ENCODE peak calls at places on chromosomes 16 and 17, in five cellular contexts. C is HepG2, V is K562, P is HCT116, I is GM12878. H is an unnamed sample.

GRCh38 chr17:27579304-27579703 is 51.7 kb upstream of the LGALS9 start:
- DNase-seq in C (no peak), I (no peak), V (no peak), P (no peak), H (no peak)

GRCh38 chr16:19105891-19106624 is 7.7 kb upstream of the ITPRIPL2 start:
- DNase-seq in V (no peak), C (no peak), P (no peak), I (no peak), H (no peak)

GRCh38 chr17:8151641-8152111 is 528 bp downstream of the PER1 start:
- DNase-seq in I (no peak), C (no peak), V (no peak), P (no peak), H (no peak)

GRCh38 chr16:3769013-3769412 is 51.7 kb upstream of the TRAP1 start:
- DNase-seq in V (no peak), C (no peak), I (no peak), P (no peak), H (no peak)

GRCh38 chr16:83400234-83400633 is 407.5 kb upstream of the HSBP1 start:
- DNase-seq in V (no peak), P (no peak), C (no peak), I (no peak), H (peak; percentile 5)

GRCh38 chr17:41975099-41976083 is 8.8 kb downstream of the CNP start:
- DNase-seq in C (no peak), P (no peak), V (no peak), I (no peak), H (no peak)

GRCh38 chr16:12906271-12906670 is 4.9 kb downstream of the SHISA9 start:
- DNase-seq in I (no peak), P (no peak), C (no peak), V (no peak), H (no peak)

GRCh38 chr17:71330099-71330375 is 790.8 kb upstream of the SOX9 start:
- DNase-seq in P (no peak), I (no peak), C (no peak), V (no peak), H (no peak)

GRCh38 chr17:2357237-2357636 is 19.9 kb downstream of the SGSM2 start:
- DNase-seq in C (no peak), P (no peak), I (no peak), V (no peak), H (no peak)

GRCh38 chr17:58560511-58560910 is 46.1 kb upstream of the MTMR4 start:
- DNase-seq in V (no peak), I (no peak), P (no peak), C (no peak), H (no peak)

GRCh38 chr16:81547194-81547918 is 102.7 kb downstream of the CMIP start:
- DNase-seq in P (no peak), I (no peak), C (no peak), V (no peak), H (no peak)

GRCh38 chr17:39144414-39144813 is 7.0 kb downstream of the PLXDC1 start:
- DNase-seq in C (no peak), P (no peak), V (no peak), I (no peak), H (no peak)

GRCh38 chr17:32610027-32610650 is 123.3 kb downstream of the CDK5R1 start:
- DNase-seq in V (no peak), P (no peak), C (no peak), I (no peak), H (no peak)

GRCh38 chr16:72901012-72901411 is 146.9 kb downstream of the ZFHX3 start:
- DNase-seq in V (no peak), I (no peak), P (no peak), C (no peak), H (no peak)

GRCh38 chr17:19270347-19270950 is 33.3 kb downstream of the EPN2 start:
- DNase-seq in V (no peak), I (no peak), C (no peak), P (no peak), H (no peak)

GRCh38 chr17:67289174-67289876 is 44.3 kb upstream of the HELZ start:
- DNase-seq in P (no peak), I (no peak), C (no peak), V (no peak), H (no peak)

GRCh38 chr16:64133396-64133795 is 988.5 kb downstream of the CDH11 start:
- DNase-seq in V (no peak), I (no peak), P (no peak), C (no peak), H (no peak)

GRCh38 chr17:61454095-61454931 is 2.1 kb downstream of the TBX4 start:
- DNase-seq in I (no peak), P (no peak), C (no peak), V (no peak), H (no peak)

GRCh38 chr17:30340957-30341356 is 7.1 kb upstream of the TMIGD1 start:
- DNase-seq in P (no peak), C (no peak), I (no peak), V (no peak), H (no peak)

GRCh38 chr17:69967910-69968411 is 107.1 kb upstream of the KCNJ16 start:
- DNase-seq in I (no peak), C (no peak), P (no peak), V (no peak), H (no peak)

GRCh38 chr17:40310882-40311391 is 2.0 kb downstream of the RARA start:
- DNase-seq in V (no peak), I (no peak), C (no peak), P (no peak), H (no peak)

GRCh38 chr17:76151896-76152454 is 10.9 kb upstream of the FOXJ1 start:
- DNase-seq in P (no peak), V (no peak), I (no peak), C (no peak), H (no peak)

GRCh38 chr17:17349724-17350106 is 46.5 kb downstream of the NT5M start:
- DNase-seq in I (no peak), P (no peak), V (no peak), C (no peak), H (no peak)

GRCh38 chr16:85080923-85081498 is 31.3 kb downstream of the CIBAR2 start:
- DNase-seq in P (no peak), V (no peak), I (no peak), C (no peak), H (no peak)

GRCh38 chr16:24876231-24876630 is 30.5 kb downstream of the SLC5A11 start:
- DNase-seq in V (no peak), P (no peak), I (no peak), C (no peak), H (no peak)

GRCh38 chr17:34703533-34703932 is 124.2 kb downstream of the TMEM132E start:
- DNase-seq in V (peak; percentile 60), I (no peak), C (peak; percentile 10), P (no peak), H (no peak)

GRCh38 chr17:37283414-37283961 is 92.3 kb upstream of the C17orf78 start:
- DNase-seq in V (no peak), P (no peak), C (no peak), I (no peak), H (no peak)

GRCh38 chr17:79618383-79619067 is 7.7 kb upstream of the RBFOX3 start:
- DNase-seq in V (no peak), I (no peak), P (no peak), C (no peak), H (no peak)

GRCh38 chr17:60730273-60730672 is 52.6 kb downstream of the BCAS3 start:
- DNase-seq in V (no peak), P (no peak), I (no peak), C (no peak), H (no peak)

GRCh38 chr17:74157366-74157765 is 46.1 kb upstream of the RPL38 start:
- DNase-seq in P (no peak), C (no peak), I (no peak), V (no peak), H (peak; percentile 30)

GRCh38 chr17:72971513-72971880 is 121.0 kb downstream of the SLC39A11 start:
- DNase-seq in I (no peak), C (no peak), V (no peak), P (no peak), H (no peak)

GRCh38 chr16:2194852-2195315 is 1.5 kb downstream of the CASKIN1 start:
- DNase-seq in V (no peak), C (peak; percentile 67), I (peak; percentile 11), P (no peak), H (peak; percentile 80)
- TF ChIP-seq SRF in V (no peak), C (no peak), I (no peak), P (no peak), H (no peak)

DNA sequence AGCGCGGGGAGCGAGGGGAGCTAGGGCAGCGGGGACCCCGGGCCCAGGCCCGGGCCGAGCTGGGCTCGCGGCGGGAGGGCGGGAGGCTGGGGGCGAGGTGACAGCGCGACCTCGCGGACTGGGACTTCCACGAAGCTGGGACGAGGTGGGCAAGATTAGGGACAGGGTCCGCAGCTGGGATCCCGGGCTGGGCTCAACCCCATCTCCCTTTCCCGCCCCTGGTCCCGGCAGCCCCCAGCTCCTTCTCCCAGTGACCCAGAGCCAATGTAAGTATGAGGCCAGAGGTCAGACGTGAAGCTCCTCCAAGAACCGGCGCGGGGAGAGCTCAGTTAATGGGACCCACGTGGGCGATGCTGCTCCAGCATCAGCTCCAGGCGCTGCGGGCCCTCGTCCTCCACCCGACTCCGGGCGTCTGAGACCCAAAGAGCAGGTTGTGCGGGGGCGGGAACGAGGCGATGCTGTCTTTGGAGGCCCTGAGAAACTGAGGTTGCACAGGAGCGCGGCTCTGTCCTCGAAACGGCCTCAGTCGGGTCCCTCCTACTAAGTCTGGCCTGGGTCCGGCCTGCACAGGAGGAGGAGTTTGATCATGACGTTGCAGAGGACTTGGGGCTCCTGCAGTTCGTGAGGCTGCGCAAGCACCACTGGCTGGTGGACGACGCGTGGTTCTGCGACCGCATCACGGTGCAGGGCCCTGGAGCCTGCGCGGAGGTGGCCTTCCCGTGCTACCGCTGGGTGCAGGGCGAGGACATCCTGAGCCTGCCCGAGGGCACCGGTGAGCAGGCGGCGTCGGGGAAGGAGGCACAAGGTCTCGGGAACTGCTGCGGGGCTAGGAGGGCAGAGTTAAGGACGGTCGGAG is 635 bp downstream of the ALOX12 start:
- DNase-seq in I (no peak), C (no peak), P (no peak), V (no peak), H (peak; percentile 61)
- TF ChIP-seq SRF in I (no peak), C (no peak), P (no peak), V (no peak), H (no peak)

GRCh38 chr17:4750606-4751005 is 10.9 kb upstream of the CXCL16 start:
- DNase-seq in C (no peak), I (no peak), V (no peak), P (no peak), H (no peak)

GRCh38 chr17:4743898-4744297 is 4.2 kb upstream of the CXCL16 start:
- DNase-seq in C (no peak), P (no peak), I (no peak), V (no peak), H (no peak)

GRCh38 chr17:4748687-4749086 is 9.0 kb upstream of the CXCL16 start:
- DNase-seq in I (no peak), C (no peak), P (no peak), V (no peak), H (no peak)

GRCh38 chr17:4744999-4745969 is 5.6 kb upstream of the CXCL16 start:
- DNase-seq in V (peak; percentile 70), I (no peak), C (no peak), P (no peak), H (peak; percentile 41)

GRCh38 chr17:4747847-4748246 is 8.1 kb upstream of the CXCL16 start:
- DNase-seq in V (no peak), P (no peak), I (no peak), C (no peak), H (no peak)
- TF ChIP-seq SRF in V (no peak), P (no peak), I (no peak), C (no peak), H (no peak)

GRCh38 chr16:67110136-67110847 is 551 bp downstream of the PHAF1 start:
- DNase-seq in C (no peak), V (no peak), I (no peak), P (no peak), H (no peak)
- TF ChIP-seq SRF in C (no peak), V (no peak), I (no peak), P (no peak), H (no peak)